ENCODE peak calls at places on chromosomes 5 and 9, in seven cellular contexts. C, Q, V, Z, J, Y and U are unnamed samples.

GRCh38 chr9:13445123-13445522 is 165.6 kb upstream of the MPDZ start:
- DNase-seq in Y (no peak), Z (no peak), Q (no peak), C (no peak), J (no peak), V (no peak), U (no peak)

GRCh38 chr5:127612441-127613141 is 36.3 kb upstream of the CTXN3 start:
- DNase-seq in J (no peak), V (no peak), Y (no peak), Z (no peak), Q (no peak), C (no peak), U (no peak)

GRCh38 chr5:56175465-56175864 is 57.7 kb downstream of the ANKRD55 start:
- DNase-seq in Y (no peak), C (peak), Q (no peak), V (no peak), Z (peak), J (no peak), U (no peak)

GRCh38 chr5:125348221-125348692 is 601.8 kb upstream of the ZNF608 start:
- DNase-seq in J (no peak), Y (no peak), V (peak), Z (no peak), Q (no peak), C (no peak), U (peak)

GRCh38 chr5:63451188-63451587 is 511.1 kb downstream of the HTR1A start:
- DNase-seq in Q (no peak), V (no peak), C (no peak), Z (no peak), Y (no peak), J (no peak), U (no peak)

GRCh38 chr5:96081276-96081858 is 119.7 kb upstream of the ELL2 start:
- DNase-seq in C (peak), J (no peak), Q (no peak), Z (no peak), Y (no peak), V (no peak), U (no peak)

GRCh38 chr5:177545487-177546261 is 8.7 kb downstream of the FAM193B start:
- DNase-seq in J (no peak), V (no peak), Q (no peak), Z (no peak), Y (no peak), C (no peak), U (no peak)

GRCh38 chr9:126804696-126805545 is at the start of gene ZBTB43:
- DNase-seq in J (peak), Y (peak), Q (peak), V (peak), C (peak), Z (peak), U (peak)

GRCh38 chr9:93671030-93671358 is 94.6 kb downstream of the PHF2 start:
- DNase-seq in Z (no peak), Q (no peak), J (no peak), V (no peak), Y (no peak), C (no peak), U (no peak)

GRCh38 chr9:134482226-134482625 is 156.0 kb downstream of the RXRA start:
- DNase-seq in Q (no peak), Z (no peak), C (no peak), J (no peak), Y (no peak), V (no peak), U (no peak)

GRCh38 chr9:134483361-134484184 is 157.3 kb downstream of the RXRA start:
- DNase-seq in V (no peak), J (no peak), Y (no peak), Z (no peak), C (no peak), Q (no peak), U (no peak)

GRCh38 chr9:134485653-134486052 is 155.9 kb upstream of the COL5A1 start:
- DNase-seq in Q (no peak), J (no peak), V (no peak), Z (no peak), C (no peak), Y (peak), U (no peak)

GRCh38 chr9:134486127-134486995 is 155.2 kb upstream of the COL5A1 start:
- DNase-seq in V (peak), Z (no peak), Y (no peak), C (no peak), J (no peak), Q (no peak), U (no peak)

DNA sequence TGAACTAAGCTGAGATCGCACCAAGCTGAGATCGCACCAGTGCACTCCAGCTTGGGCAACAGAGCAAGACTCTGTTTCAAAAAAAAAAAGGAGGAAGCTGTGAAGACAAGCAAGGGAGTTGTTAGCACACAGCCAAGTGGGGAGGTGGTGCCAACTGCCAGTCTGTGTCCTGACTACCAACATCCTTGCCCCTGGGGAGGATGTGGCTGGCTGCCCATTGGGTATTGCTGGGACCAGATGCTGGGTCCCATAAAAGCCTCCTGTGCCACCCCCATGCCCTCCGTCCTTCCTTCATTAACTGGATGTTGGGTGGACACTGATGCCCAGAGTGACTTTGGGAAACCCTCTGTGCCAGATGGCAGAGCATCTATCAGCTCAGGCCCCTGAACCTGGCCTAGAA is 157.1 kb upstream of the COL5A1 start:
- DNase-seq in J (no peak), V (no peak), Y (no peak), C (no peak), Q (no peak), Z (no peak), U (no peak)
- TF ChIP-seq SP1 in J (no peak), V (no peak), Y (no peak), C (no peak), Q (no peak), Z (no peak), U (no peak)

DNA sequence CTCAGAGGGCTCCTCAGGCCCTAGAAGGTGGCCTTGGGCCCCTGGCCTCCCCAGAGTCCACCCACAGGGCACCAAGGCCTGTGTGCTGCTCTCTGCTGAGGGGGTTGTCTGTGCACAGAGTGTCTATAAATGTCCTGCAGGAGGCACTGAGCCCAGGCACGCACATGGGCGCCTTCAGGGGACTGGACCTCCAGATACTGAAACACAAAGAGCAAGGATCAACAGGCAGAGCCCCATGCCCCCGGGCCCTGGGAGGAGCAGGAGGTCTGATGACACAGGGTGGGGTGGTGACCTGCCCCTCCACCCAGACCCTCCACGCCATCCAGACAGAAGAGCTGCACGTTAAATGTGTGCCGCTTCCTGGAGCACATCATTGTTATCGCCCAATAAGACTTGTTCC is 64.6 kb upstream of the SIMC1 start:
- DNase-seq in C (no peak), Q (no peak), J (no peak), V (no peak), Y (no peak), Z (no peak), U (peak)
- TF ChIP-seq SP1 in C (no peak), Q (no peak), J (no peak), V (no peak), Y (no peak), Z (no peak), U (no peak)

DNA sequence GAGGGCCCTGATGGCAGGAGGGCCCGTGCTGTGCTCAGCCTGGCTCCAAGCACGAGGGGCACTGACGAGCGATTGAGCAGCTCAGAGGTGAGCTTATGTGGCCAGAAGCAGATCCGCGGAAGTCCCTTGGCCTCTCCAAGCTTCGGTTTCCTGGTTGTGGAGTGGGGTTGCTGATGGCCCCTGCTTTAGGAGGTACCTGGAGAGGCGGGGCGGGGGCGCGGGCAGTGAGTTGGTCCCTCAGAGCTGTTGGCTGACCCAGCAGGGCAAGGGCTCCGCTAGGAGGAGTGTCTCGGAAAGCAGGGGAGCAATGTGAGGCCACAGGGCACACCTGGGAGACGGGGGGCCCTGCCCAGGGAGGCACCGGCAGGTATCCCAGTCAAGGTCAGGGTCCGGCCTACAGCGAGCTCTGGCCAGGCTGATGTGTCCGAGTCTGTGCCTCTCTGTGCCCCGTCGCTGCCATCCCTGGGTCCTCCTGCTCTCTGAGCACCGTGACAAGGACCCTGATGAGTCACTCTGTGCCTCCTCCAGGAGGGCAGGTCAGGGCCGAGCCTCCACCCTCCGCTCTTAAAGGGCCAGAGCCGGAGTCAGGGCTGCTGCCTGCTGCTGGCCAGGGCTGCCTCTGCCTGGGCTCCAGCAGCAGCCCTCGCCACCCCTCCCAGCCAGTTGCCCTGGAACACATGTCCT is 14.8 kb downstream of the NCS1 start:
- DNase-seq in J (peak), Y (no peak), Z (peak), V (peak), Q (peak), C (peak), U (peak)
- TF ChIP-seq SP1 in J (no peak), Y (no peak), Z (no peak), V (no peak), Q (no peak), C (no peak), U (no peak)

GRCh38 chr9:96025995-96026572 is 150.6 kb downstream of the ERCC6L2 start:
- DNase-seq in Q (no peak), C (peak), Z (no peak), J (no peak), V (peak), Y (no peak), U (peak)
- TF ChIP-seq SP1 in Q (no peak), C (no peak), Z (no peak), J (no peak), V (no peak), Y (no peak), U (no peak)

GRCh38 chr9:20009606-20010005 is 220.8 kb upstream of the SLC24A2 start:
- DNase-seq in Y (no peak), Z (no peak), Q (no peak), C (no peak), V (no peak), J (no peak), U (no peak)
- TF ChIP-seq SP1 in Y (no peak), Z (no peak), Q (no peak), C (no peak), V (no peak), J (no peak), U (no peak)

GRCh38 chr5:6581559-6582426 is 51.1 kb downstream of the NSUN2 start:
- DNase-seq in Z (no peak), V (no peak), Y (no peak), Q (no peak), J (no peak), C (no peak), U (no peak)

GRCh38 chr5:6584101-6584645 is 48.7 kb downstream of the NSUN2 start:
- DNase-seq in C (no peak), J (no peak), V (no peak), Z (no peak), Y (no peak), Q (no peak), U (no peak)

GRCh38 chr5:6582507-6583048 is 50.3 kb downstream of the NSUN2 start:
- DNase-seq in C (no peak), Z (no peak), Y (no peak), Q (no peak), V (no peak), J (no peak), U (no peak)

GRCh38 chr5:6584727-6585126 is 48.1 kb downstream of the NSUN2 start:
- DNase-seq in V (no peak), C (no peak), Z (no peak), Y (no peak), J (no peak), Q (no peak), U (no peak)

DNA sequence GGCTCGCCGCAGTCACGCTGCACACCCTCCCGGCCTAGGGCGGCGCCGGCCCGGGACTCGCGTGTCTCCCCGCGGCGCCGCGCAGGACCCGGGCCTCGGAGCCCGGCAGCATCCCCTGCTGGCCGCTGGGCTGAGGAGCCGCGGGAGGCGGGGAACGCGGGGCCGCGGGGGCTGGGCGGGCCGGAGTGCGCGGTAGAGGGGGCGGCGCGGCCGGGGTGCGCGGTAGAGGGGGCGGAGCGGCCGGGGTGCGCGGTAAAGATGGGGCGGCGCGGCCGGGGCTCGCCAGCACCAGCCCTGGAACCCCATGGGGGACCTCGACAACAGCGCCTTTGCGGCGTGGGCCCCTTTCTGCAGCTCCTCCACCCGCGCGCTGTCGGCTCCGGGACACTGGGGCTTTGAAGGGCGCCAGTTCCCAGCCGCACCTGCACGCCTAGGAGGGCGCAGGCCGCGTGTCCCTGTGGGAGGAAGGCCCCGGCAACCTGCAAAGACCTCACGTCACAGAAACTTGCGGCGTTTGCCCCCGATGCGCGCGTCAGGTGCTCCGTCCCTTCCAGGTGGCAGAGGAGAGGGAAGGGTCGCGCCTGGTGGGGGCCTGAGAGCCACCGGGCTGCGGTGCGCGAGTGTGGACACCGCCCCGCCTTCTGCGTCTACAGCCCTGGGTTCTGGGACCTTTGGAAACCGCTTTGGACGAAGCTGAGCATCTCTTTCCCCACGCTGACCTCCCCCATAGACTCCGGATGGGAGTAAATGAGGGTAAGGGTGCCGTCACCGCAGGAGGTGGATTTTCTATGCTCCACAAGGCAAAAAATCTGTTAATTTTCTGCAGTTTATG is 49.6 kb downstream of the NSUN2 start:
- DNase-seq in V (peak), Y (no peak), J (no peak), Z (no peak), Q (no peak), C (peak), U (peak)
- TF ChIP-seq SP1 in V (peak), Y (no peak), J (no peak), Z (no peak), Q (no peak), C (no peak), U (no peak)

GRCh38 chr9:109709881-109710280 is 70.1 kb upstream of the PALM2AKAP2 start:
- DNase-seq in C (no peak), Q (no peak), Z (no peak), V (no peak), Y (no peak), J (no peak), U (no peak)

GRCh38 chr9:109708507-109708945 is 71.5 kb upstream of the PALM2AKAP2 start:
- DNase-seq in Q (no peak), Y (no peak), Z (no peak), J (no peak), V (no peak), C (no peak), U (no peak)

GRCh38 chr9:109704546-109704945 is 75.5 kb upstream of the PALM2AKAP2 start:
- DNase-seq in Q (no peak), J (no peak), V (no peak), Z (no peak), C (no peak), Y (no peak), U (no peak)

GRCh38 chr9:109707355-109707754 is 72.6 kb upstream of the PALM2AKAP2 start:
- DNase-seq in Y (no peak), V (no peak), J (no peak), Q (no peak), C (no peak), Z (no peak), U (no peak)

DNA sequence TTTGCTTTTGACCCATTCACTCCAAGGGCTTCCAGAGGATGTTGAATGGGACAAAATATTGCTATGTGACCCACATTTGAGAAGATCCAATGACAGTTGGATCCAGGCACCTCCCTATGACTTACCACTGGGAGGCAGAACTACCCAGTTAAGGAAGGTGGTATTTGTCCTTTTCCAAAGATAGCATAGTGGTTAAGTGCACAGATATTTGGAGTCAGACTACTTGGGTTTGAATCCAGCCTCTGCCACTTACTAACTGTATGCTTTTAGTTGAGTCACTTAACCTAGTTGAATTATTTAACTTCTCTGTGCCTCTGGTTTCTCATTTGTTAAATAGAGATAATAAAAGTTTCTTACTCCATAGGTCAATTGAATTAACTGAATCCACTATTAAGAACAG is 74.5 kb upstream of the PALM2AKAP2 start:
- DNase-seq in C (no peak), Y (no peak), J (no peak), Q (peak), Z (peak), V (no peak), U (no peak)
- TF ChIP-seq SP1 in C (no peak), Y (no peak), J (no peak), Q (no peak), Z (no peak), V (no peak), U (no peak)

GRCh38 chr9:129632460-129632859 is 6.5 kb downstream of the NTMT1 start:
- DNase-seq in V (no peak), C (no peak), Q (no peak), Y (no peak), Z (no peak), J (no peak), U (no peak)
- TF ChIP-seq SP1 in V (no peak), C (no peak), Q (no peak), Y (no peak), Z (no peak), J (no peak), U (no peak)

DNA sequence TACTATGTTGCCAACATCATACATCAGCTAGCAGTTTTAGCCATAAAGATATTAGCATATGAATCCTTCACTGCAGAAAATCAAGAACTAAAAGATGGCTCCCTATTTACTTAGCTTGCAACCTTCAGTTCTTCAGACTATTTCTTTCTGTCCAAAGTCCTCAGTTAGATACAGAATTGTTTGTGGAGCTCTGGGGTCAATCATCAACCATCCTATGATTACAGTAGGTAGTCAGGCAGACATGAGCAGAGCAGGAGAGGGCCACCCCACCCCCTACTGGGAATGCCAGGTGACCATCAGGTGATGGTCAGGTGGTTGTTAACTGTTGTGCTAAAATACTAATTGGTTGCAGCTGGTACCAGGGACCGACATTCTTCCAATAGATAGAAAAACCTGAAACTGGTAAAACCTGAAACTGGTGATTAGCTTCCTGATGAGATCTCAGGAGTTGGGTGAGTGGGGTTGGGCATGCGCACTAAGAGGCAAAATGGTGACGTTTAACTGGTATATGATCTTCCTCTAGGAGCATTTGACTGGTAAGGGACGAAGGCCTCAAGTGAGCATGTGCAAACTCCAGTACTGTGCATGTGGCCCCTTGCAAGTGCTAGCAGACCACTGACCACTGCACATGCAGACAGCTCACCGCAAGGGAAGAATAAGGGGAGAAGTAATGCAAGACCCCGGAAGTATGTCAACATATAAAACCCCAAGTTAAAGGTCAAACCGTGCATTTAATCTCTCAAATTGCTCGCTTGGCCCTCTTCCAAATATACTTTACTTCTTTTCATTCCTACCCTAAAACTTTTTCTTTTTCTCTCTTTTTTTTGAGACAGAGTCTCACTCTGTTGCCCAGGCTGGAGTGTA is 13.6 kb downstream of the C9orf57 start:
- DNase-seq in J (no peak), Y (no peak), V (no peak), C (no peak), Q (no peak), Z (no peak), U (no peak)
- TF ChIP-seq SP1 in J (no peak), Y (no peak), V (no peak), C (no peak), Q (no peak), Z (no peak), U (no peak)

DNA sequence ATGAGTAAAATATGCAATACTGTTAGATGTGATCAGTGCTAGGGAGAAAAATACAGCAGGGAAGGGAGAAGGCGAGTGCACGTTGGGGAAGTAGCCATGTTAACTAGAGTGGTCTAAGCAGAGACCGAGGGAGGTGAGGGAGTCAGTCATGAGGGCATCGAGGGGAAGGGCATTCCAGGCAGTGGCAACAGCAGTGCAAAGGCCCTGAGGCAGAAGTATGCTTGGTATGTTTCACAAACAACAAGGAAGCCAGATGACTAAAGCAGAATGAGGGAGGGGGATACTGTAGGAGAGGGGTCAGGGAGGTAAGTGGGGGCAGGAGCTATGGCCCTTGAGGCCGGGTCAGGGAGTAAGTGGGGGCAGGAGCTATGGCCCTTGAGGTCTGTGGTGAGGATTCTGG is 123.3 kb upstream of the BOD1 start:
- DNase-seq in C (no peak), J (no peak), Y (no peak), Z (no peak), Q (no peak), V (no peak), U (no peak)
- TF ChIP-seq SP1 in C (no peak), J (no peak), Y (no peak), Z (no peak), Q (no peak), V (no peak), U (no peak)